ENCODE peak calls at places on chromosomes 4 and X, in five cellular contexts. One of them, this sample, is unnamed. For H3K4me1, the result is how much of the 10 kb centered on the place peaks cover.

GRCh38 chr4:139560396-139561084 is 4.5 kb upstream of the SETD7 start:
- DNase-seq in heart left ventricle: peak
- DNase-seq in GM23338: peak
- DNase-seq in psoas muscle: no peak
- DNase-seq in HCT116: no peak
- DNase-seq in this sample: no peak

GRCh38 chr4:142088906-142089305 is 452.5 kb downstream of the IL15 start:
- DNase-seq in HCT116: no peak
- DNase-seq in psoas muscle: no peak
- DNase-seq in heart left ventricle: no peak
- DNase-seq in GM23338: no peak
- DNase-seq in this sample: no peak

GRCh38 chr4:177596035-177596434 is 153.8 kb upstream of the AGA start:
- DNase-seq in heart left ventricle: no peak
- DNase-seq in GM23338: no peak
- DNase-seq in psoas muscle: peak
- DNase-seq in HCT116: peak
- DNase-seq in this sample: peak

GRCh38 chr4:107366900-107367299 is 330.8 kb upstream of the DKK2 start:
- DNase-seq in HCT116: no peak
- DNase-seq in GM23338: no peak
- DNase-seq in heart left ventricle: no peak
- DNase-seq in psoas muscle: no peak
- DNase-seq in this sample: peak

GRCh38 chr4:36351082-36351666 is 69.8 kb downstream of the DTHD1 start:
- DNase-seq in heart left ventricle: peak
- DNase-seq in GM23338: peak
- DNase-seq in psoas muscle: peak
- DNase-seq in HCT116: peak
- DNase-seq in this sample: no peak

GRCh38 chr4:113468165-113469022 is 293.1 kb downstream of the CAMK2D start:
- DNase-seq in heart left ventricle: peak
- DNase-seq in HCT116: peak
- DNase-seq in GM23338: peak
- DNase-seq in psoas muscle: peak
- DNase-seq in this sample: peak

GRCh38 chr4:135564090-135564489 is 1362.5 kb upstream of the PABPC4L start:
- DNase-seq in heart left ventricle: no peak
- DNase-seq in HCT116: no peak
- DNase-seq in psoas muscle: no peak
- DNase-seq in GM23338: no peak
- DNase-seq in this sample: no peak

GRCh38 chr4:37434469-37434868 is 189.9 kb downstream of the NWD2 start:
- DNase-seq in psoas muscle: no peak
- DNase-seq in GM23338: peak
- DNase-seq in heart left ventricle: no peak
- DNase-seq in HCT116: peak
- DNase-seq in this sample: no peak

GRCh38 chr4:80069837-80070788 is 2.9 kb downstream of the ANTXR2 start:
- DNase-seq in heart left ventricle: no peak
- DNase-seq in HCT116: peak
- DNase-seq in psoas muscle: no peak
- DNase-seq in GM23338: no peak
- DNase-seq in this sample: peak

GRCh38 chrX:103845165-103845653 is 13.2 kb upstream of the RAB9B start:
- DNase-seq in HCT116: peak
- DNase-seq in GM23338: peak
- DNase-seq in heart left ventricle: peak
- DNase-seq in psoas muscle: peak
- DNase-seq in this sample: peak

GRCh38 chr4:78250500-78250899 is 193.4 kb downstream of the FRAS1 start:
- DNase-seq in GM23338: no peak
- DNase-seq in heart left ventricle: no peak
- DNase-seq in psoas muscle: no peak
- DNase-seq in HCT116: no peak
- DNase-seq in this sample: no peak

GRCh38 chr4:176791591-176792347 is 953 bp downstream of the VEGFC start:
- DNase-seq in GM23338: peak
- DNase-seq in HCT116: no peak
- DNase-seq in psoas muscle: peak
- DNase-seq in heart left ventricle: peak
- DNase-seq in this sample: no peak

GRCh38 chr4:174120446-174121142 is 162.9 kb downstream of the FBXO8 start:
- DNase-seq in GM23338: peak
- DNase-seq in HCT116: peak
- DNase-seq in heart left ventricle: peak
- DNase-seq in psoas muscle: peak
- DNase-seq in this sample: peak

GRCh38 chr4:13371050-13371449 is 113.1 kb downstream of the RAB28 start:
- DNase-seq in GM23338: no peak
- DNase-seq in heart left ventricle: no peak
- DNase-seq in HCT116: no peak
- DNase-seq in psoas muscle: no peak
- DNase-seq in this sample: no peak

DNA sequence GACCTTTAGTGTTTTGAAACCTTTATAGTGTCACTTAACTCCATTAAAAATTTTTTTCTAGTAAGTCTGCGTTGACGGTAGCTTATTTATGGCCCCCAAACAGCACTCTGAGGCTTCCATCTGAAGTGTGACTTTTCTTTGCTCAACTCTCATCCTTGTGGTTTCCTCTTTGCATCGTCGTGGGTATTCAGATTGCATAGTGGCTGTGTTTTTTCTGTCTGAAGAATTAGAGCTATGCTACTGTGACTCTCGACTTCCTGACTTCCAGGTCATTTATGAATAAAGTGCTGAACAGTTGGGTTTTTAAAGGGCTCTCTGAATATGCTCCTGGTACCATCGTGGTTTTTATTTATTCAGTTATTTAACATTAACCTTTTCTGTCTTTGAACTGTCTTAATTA is 44.9 kb downstream of the JADE1 start:
- DNase-seq in psoas muscle: no peak
- DNase-seq in heart left ventricle: no peak
- DNase-seq in GM23338: no peak
- DNase-seq in HCT116: no peak
- DNase-seq in this sample: no peak
- H3K27ac ChIP-seq in psoas muscle: no peak
- H3K27ac ChIP-seq in heart left ventricle: no peak
- H3K27ac ChIP-seq in GM23338: peak
- H3K27ac ChIP-seq in HCT116: no peak
- H3K27ac ChIP-seq in this sample: no peak

DNA sequence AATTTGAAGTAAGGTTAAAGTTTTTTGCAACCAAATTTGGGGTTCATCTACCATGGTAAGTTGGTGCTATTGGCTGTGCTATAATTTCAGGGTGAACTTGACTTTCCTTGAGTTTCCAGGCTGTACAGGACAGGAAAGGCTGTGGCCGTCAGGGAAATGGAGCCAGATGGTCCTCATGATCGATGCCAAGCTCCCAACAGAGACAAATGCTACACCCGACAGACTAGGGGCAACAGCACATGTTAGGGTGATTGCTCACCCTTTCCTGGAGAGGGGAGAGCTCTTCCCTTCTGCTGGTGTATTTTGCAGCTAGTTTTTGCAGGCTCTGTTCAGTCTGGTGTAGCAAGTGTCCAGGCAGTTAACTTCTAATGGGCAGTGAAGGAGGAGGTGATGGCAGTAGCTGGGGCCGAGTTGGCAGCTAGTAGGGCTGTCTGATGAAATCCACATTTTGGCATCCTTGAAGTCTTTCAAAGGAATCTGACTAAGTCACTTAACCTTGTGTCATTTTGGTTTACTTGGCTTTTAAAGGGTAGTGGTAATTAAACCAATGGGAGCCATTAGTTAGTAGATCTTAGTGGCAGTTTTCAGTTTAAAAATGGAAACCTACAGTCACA is 47.8 kb downstream of the GAB1 start:
- DNase-seq in heart left ventricle: no peak
- DNase-seq in HCT116: no peak
- DNase-seq in GM23338: no peak
- DNase-seq in psoas muscle: peak
- DNase-seq in this sample: no peak
- H3K4me1 ChIP-seq in heart left ventricle: half or more
- H3K4me1 ChIP-seq in HCT116: under half
- H3K4me1 ChIP-seq in GM23338: under half
- H3K4me1 ChIP-seq in psoas muscle: half or more
- H3K4me1 ChIP-seq in this sample: under half

GRCh38 chr4:121712783-121713182 is 16.0 kb upstream of the ANXA5 start:
- DNase-seq in HCT116: no peak
- DNase-seq in psoas muscle: no peak
- DNase-seq in heart left ventricle: no peak
- DNase-seq in GM23338: no peak
- DNase-seq in this sample: no peak

GRCh38 chr4:121714548-121714947 is 17.8 kb upstream of the ANXA5 start:
- DNase-seq in psoas muscle: no peak
- DNase-seq in HCT116: no peak
- DNase-seq in GM23338: no peak
- DNase-seq in heart left ventricle: no peak
- DNase-seq in this sample: no peak

GRCh38 chr4:121712001-121712655 is 15.3 kb upstream of the ANXA5 start:
- DNase-seq in heart left ventricle: no peak
- DNase-seq in HCT116: no peak
- DNase-seq in GM23338: no peak
- DNase-seq in psoas muscle: no peak
- DNase-seq in this sample: peak

GRCh38 chr4:121709766-121710405 is 13.1 kb upstream of the ANXA5 start:
- DNase-seq in HCT116: no peak
- DNase-seq in psoas muscle: no peak
- DNase-seq in heart left ventricle: no peak
- DNase-seq in GM23338: no peak
- DNase-seq in this sample: no peak

DNA sequence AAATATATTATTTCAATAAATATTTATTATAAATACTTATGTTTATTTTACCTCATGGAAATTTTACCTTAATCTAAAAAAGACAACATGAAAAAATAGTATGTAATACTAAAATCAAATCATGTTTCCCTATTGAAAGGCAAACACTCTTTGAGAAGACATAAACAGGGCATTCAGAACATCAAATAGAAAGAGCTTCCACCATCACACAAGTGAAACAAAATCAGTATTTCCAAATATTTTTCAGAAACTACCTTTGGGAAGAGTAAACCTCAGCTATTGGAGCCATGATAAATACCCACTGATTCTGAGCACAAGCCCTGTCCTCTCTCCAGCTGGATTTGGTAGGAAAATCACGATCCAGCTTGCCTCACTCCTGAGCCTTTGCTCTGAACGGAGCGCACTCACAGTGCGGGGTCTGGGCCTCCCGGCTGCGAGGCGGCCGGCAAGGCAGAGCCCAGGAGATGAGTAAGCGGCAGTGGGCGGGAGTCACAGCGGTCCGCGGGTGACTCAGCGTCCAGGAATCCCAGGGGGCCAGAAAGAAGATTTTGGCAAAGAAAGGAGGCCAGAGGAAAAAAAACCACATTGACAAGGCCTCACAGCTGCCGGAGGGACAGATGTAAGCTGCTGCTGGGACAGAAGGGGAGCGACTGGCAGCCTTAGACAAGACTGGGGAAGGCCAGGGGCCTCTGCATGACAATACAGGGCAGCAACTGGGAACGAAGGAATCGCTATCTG is 14.7 kb upstream of the ANXA5 start:
- DNase-seq in psoas muscle: peak
- DNase-seq in heart left ventricle: peak
- DNase-seq in HCT116: peak
- DNase-seq in GM23338: peak
- DNase-seq in this sample: peak
- H3K27ac ChIP-seq in psoas muscle: peak
- H3K27ac ChIP-seq in heart left ventricle: peak
- H3K27ac ChIP-seq in HCT116: peak
- H3K27ac ChIP-seq in GM23338: peak
- H3K27ac ChIP-seq in this sample: peak

DNA sequence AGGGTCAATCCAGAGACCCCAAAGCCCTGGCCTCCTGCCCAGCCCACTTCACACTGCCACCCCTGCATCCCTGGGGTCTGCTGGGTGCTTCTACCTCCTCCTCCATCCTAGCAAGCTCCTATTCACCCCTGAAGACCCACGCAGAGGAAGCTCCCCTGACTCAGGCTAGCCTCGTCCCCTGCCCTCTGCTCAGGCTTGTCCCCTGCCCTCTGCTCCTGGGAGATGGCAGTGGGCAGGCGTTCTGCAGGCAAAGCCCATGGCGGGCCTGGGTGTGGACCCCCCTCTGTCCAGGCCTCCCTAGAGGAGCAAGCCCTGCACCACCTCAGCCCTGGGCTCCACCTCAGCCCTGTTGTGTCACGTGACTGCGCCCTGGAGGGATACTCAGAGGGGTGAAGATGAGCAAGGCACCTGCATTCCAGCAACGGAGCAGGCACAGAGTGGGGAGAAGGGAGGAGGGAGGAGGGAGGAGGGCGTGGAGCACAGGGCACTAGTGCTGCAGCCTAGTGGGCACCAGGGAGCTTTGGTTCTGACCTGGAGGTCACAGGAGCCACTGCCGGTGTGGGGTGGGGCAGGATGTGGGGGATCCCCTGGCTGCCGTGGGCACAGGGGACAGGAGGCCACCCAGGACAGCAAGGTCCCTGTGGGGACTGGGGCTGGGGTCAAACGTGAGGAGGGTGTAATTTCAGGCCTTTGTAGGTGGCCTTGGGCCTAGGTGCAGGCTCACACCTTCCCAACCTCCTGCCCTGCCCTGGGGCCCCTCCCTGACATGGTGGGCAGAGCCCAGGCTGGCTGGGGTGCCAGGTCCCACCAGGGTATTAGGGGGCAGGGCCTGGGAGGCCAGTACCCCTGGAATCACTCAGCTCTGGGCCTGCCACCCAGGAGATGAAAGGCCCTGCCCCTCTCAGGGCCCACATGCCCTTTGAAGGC is 27.4 kb upstream of the FGFR3 start:
- DNase-seq in GM23338: no peak
- DNase-seq in heart left ventricle: no peak
- DNase-seq in psoas muscle: no peak
- DNase-seq in HCT116: no peak
- DNase-seq in this sample: peak
- H3K4me1 ChIP-seq in GM23338: under half
- H3K4me1 ChIP-seq in heart left ventricle: under half
- H3K4me1 ChIP-seq in psoas muscle: under half
- H3K4me1 ChIP-seq in HCT116: under half
- H3K4me1 ChIP-seq in this sample: under half

DNA sequence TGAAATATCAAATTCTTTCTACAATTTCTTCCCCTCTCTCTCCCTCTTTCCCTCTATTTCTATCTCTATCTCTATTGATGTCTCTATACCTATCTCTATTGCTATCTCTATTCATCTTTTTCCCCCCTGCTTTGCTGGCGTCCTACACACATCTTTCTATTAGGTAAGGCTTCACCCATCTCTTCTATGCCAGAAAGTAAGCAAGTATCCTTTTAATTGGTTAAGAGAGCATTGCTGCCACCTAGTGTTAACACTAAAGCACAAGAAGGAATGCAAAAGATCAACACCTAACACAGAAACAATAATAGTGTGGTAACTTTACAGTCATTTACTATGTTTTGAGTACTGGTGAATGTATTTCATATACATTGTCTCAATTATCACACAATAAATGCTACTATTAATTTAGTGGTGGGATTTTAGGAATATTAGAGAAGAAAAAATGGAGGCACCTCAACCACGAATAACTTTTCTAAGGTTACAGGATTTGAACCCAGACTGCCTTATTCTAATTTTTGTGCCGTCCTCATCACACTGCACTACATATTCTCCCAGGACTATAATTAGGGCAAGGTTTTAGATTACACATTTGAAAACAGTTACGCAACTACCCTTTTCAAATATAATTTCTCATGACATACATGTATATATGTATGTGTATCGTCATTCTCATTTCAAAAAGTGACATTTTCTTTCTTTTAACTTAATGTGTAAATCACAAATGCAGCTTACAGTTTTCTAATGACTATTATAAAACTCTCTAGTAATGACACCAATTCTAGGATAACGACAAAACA is 3.7 kb upstream of the C4orf36 start:
- DNase-seq in psoas muscle: no peak
- DNase-seq in heart left ventricle: no peak
- DNase-seq in GM23338: peak
- DNase-seq in HCT116: peak
- DNase-seq in this sample: peak
- H3K27ac ChIP-seq in psoas muscle: no peak
- H3K27ac ChIP-seq in heart left ventricle: no peak
- H3K27ac ChIP-seq in GM23338: no peak
- H3K27ac ChIP-seq in HCT116: no peak
- H3K27ac ChIP-seq in this sample: no peak

This sample was measured in foreskin keratinocyte.